ENCODE peak calls at places on chromosome 9, in four cellular contexts. X is breast epithelium, F is GM23248, C is PC-9. D is an unnamed sample.

GRCh38 chr9:103431809-103432208 is 436.7 kb downstream of the CYLC2 start:
- DNase-seq in F (no peak), C (no peak), X (no peak), D (no peak)

GRCh38 chr9:95874989-95875304 is 544 bp upstream of the ERCC6L2 start:
- DNase-seq in X (peak), F (peak), C (peak), D (peak)

GRCh38 chr9:78963911-78964310 is 607.9 kb upstream of the TLE4 start:
- DNase-seq in F (no peak), X (no peak), C (no peak), D (no peak)

GRCh38 chr9:130940693-130941576 is 1.9 kb upstream of the FIBCD1 start:
- DNase-seq in C (peak), X (peak), F (peak), D (peak)

GRCh38 chr9:133275105-133276000 is at the start of gene ABO:
- DNase-seq in C (no peak), X (no peak), F (peak), D (peak)

GRCh38 chr9:109107402-109108240 is 12.1 kb downstream of the TMEM245 start:
- DNase-seq in C (peak), F (peak), X (no peak), D (peak)

GRCh38 chr9:28093141-28093540 is 519.9 kb upstream of the C9orf72 start:
- DNase-seq in C (no peak), F (no peak), X (no peak), D (no peak)

GRCh38 chr9:108537756-108538155 is 318.0 kb downstream of the ACTL7B start:
- DNase-seq in C (no peak), F (no peak), X (no peak), D (no peak)

GRCh38 chr9:16727452-16728127 is 142.9 kb downstream of the BNC2 start:
- DNase-seq in F (peak), C (no peak), X (no peak), D (no peak)

GRCh38 chr9:12699529-12699928 is 6.3 kb downstream of the TYRP1 start:
- DNase-seq in X (no peak), F (peak), C (no peak), D (no peak)

GRCh38 chr9:125189011-125189360 is 617 bp downstream of the PPP6C start:
- DNase-seq in X (no peak), F (peak), C (no peak), D (peak)

GRCh38 chr9:98983295-98984268 is 39.9 kb downstream of the COL15A1 start:
- DNase-seq in F (peak), X (no peak), C (no peak), D (no peak)

GRCh38 chr9:121850366-121850765 is 198.9 kb downstream of the DAB2IP start:
- DNase-seq in C (no peak), F (no peak), X (no peak), D (no peak)

GRCh38 chr9:12503606-12504122 is 189.5 kb upstream of the TYRP1 start:
- DNase-seq in C (no peak), X (no peak), F (no peak), D (peak)

GRCh38 chr9:23907343-23907742 is 81.3 kb upstream of the ELAVL2 start:
- DNase-seq in F (no peak), C (no peak), X (no peak), D (no peak)

GRCh38 chr9:101270325-101270701 is 114.5 kb downstream of the BAAT start:
- DNase-seq in X (no peak), F (peak), C (no peak), D (no peak)

GRCh38 chr9:11992866-11993265 is 700.3 kb upstream of the TYRP1 start:
- DNase-seq in C (no peak), F (no peak), X (no peak), D (no peak)

GRCh38 chr9:69215774-69216482 is 41.9 kb downstream of the TJP2 start:
- DNase-seq in X (no peak), F (no peak), C (no peak), D (peak)

GRCh38 chr9:32431196-32431595 is 46.8 kb downstream of the ACO1 start:
- DNase-seq in F (peak), X (no peak), C (no peak), D (no peak)

GRCh38 chr9:5621327-5621726 is 7.6 kb upstream of the RIC1 start:
- DNase-seq in C (peak), F (peak), X (no peak), D (peak)

GRCh38 chr9:5622019-5622418 is 6.9 kb upstream of the RIC1 start:
- DNase-seq in X (no peak), F (peak), C (peak), D (no peak)

GRCh38 chr9:5625916-5626315 is 3.0 kb upstream of the RIC1 start:
- DNase-seq in C (no peak), X (no peak), F (no peak), D (no peak)

GRCh38 chr9:5626727-5627634 is 1.9 kb upstream of the RIC1 start:
- DNase-seq in C (peak), F (peak), X (no peak), D (peak)

DNA sequence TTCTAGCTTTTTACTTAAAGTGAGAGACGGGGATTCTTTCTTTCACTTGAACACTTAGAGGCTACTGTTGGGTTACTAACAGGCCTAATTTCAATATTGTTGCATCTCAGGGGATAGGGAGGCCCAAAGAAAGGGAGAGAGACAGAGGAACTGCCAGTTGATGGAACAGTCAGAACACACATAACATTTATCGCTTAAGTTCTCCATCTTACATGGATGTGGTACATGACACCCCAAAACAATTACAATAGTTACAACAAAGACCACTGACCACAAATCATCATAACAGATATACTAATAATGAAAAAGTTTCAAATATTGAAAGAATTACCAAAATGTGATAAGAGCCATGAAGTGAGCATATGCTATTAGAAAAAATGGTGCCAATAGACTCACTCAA is 4.3 kb upstream of the RIC1 start:
- DNase-seq in F (no peak), X (no peak), C (no peak), D (no peak)
- H3K27ac ChIP-seq in F (no peak), X (no peak), C (no peak), D (no peak)

GRCh38 chr9:81902601-81903000 is 25.6 kb upstream of the SPATA31D4 start:
- DNase-seq in C (no peak), X (no peak), F (peak), D (no peak)
- H3K27ac ChIP-seq in C (no peak), X (no peak), F (peak), D (no peak)

DNA sequence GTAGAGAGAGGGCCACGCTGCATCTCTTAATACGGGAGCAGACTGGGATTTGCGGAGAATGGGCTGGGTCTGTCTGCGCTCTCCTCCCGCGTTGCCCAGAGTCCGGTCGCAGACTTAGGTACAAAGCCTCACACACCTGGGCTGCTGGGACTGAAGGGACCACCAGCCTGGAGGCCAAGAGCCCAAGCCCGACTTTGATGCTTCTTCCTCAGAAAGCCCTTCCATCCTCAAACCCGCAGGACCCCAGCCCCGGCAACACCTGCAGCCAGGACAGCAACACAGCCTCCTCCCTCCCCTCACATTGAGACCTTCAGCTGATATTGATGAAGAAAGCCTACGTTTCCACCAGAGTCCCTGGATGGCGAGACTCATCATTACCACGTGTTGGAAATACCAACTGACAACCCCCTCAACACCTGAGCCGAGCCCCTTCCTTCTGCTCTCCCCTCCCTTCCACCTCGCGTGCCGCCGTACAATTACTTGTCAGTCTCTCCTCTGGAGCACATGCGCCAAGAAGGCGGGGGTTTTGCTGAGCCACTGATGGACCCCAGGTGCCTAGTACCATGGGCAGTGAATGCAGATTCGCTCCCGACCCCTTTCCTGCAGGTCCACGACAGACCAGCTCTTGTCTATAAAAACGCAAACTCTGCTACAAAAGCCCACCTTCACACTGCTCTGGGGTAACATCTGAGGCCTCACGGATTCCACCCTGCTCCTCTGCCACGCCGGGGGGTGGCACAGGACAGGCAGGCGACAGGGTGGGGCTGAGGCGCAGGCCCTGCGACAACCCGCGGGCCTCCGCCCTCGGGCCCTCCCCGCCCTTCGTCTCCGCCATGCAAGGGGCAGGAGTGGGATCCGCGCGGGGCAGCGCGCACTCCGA is 840 bp downstream of the ASB6 start:
- DNase-seq in C (no peak), X (no peak), F (peak), D (no peak)
- H3K27ac ChIP-seq in C (no peak), X (peak), F (peak), D (peak)

GRCh38 chr9:112752334-112753110 is 2.0 kb downstream of the SNX30 start:
- DNase-seq in F (peak), X (no peak), C (no peak), D (no peak)
- H3K27ac ChIP-seq in F (peak), X (no peak), C (peak), D (no peak)

GRCh38 chr9:6567140-6567591 is 78.4 kb downstream of the GLDC start:
- DNase-seq in X (no peak), F (peak), C (peak), D (peak)
- H3K27ac ChIP-seq in X (no peak), F (peak), C (peak), D (peak)

DNA sequence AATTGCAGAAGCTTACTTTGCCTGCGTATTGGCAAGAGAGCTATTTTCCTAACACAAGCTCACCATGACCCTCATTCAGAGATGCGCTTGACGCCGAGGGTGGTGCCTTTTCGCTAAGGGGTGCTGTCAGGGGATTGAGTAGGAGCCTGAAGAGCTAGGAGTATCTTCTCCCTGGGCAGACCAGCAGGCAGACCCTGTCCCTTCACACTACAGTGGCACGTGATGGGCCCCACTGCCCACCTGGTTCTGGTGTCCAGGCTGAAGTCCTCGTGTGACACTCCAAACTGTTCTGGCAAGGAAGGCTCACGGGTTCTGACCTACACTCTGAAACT is 198.3 kb downstream of the AUH start:
- DNase-seq in X (no peak), F (no peak), C (no peak), D (no peak)
- H3K27ac ChIP-seq in X (no peak), F (no peak), C (no peak), D (peak)

GRCh38 chr9:94817291-94818195 is 91.0 kb downstream of the AOPEP start:
- DNase-seq in F (no peak), C (peak), X (no peak), D (no peak)
- H3K27ac ChIP-seq in F (no peak), C (peak), X (peak), D (no peak)

GRCh38 chr9:38037981-38038306 is 31.1 kb downstream of the SHB start:
- DNase-seq in C (no peak), F (no peak), X (no peak), D (no peak)

GRCh38 chr9:38033956-38034355 is 35.1 kb downstream of the SHB start:
- DNase-seq in X (no peak), F (no peak), C (no peak), D (no peak)

GRCh38 chr9:38038307-38039089 is 30.5 kb downstream of the SHB start:
- DNase-seq in X (no peak), F (no peak), C (no peak), D (no peak)

GRCh38 chr9:38035873-38036272 is 33.2 kb downstream of the SHB start:
- DNase-seq in X (no peak), C (peak), F (peak), D (peak)

GRCh38 chr9:38036359-38037084 is 32.5 kb downstream of the SHB start:
- DNase-seq in X (no peak), C (no peak), F (peak), D (peak)
- H3K27ac ChIP-seq in X (no peak), C (peak), F (peak), D (peak)

GRCh38 chr9:35510745-35511428 is 21.0 kb downstream of the RUSC2 start:
- DNase-seq in X (peak), C (peak), F (peak), D (peak)
- H3K27ac ChIP-seq in X (peak), C (peak), F (peak), D (peak)